ENCODE peak calls at places on chromosomes 13 and 19, in five cellular contexts. L is lower leg skin; M is CD4-positive, alpha-beta T cell; R is CD8-positive, alpha-beta T cell; X is HFFc6. D is an unnamed sample.

GRCh38 chr13:52949744-52950143 is 78.9 kb upstream of the OLFM4 start:
- DNase-seq in L (no peak), M (no peak), R (no peak), X (no peak), D (no peak)

GRCh38 chr19:18424890-18425514 is 5.8 kb downstream of the SSBP4 start:
- DNase-seq in L (no peak), M (no peak), R (no peak), X (no peak), D (no peak)

GRCh38 chr19:1883784-1884183 is 1.5 kb downstream of the ABHD17A start:
- DNase-seq in L (no peak), M (no peak), R (no peak), X (no peak), D (no peak)

GRCh38 chr19:31991984-31992655 is 353.3 kb upstream of the ZNF507 start:
- DNase-seq in L (no peak), M (no peak), R (no peak), X (no peak), D (no peak)

GRCh38 chr19:1416014-1416841 is 8.8 kb downstream of the DAZAP1 start:
- DNase-seq in L (no peak), M (no peak), R (no peak), X (no peak), D (no peak)

GRCh38 chr19:43464089-43464775 is 1.2 kb downstream of the LYPD3 start:
- DNase-seq in L (peak; percentile 85), M (no peak), R (peak; percentile 82), X (no peak), D (peak; percentile 76)

GRCh38 chr19:43105496-43105895 is 23.0 kb upstream of the PSG2 start:
- DNase-seq in L (no peak), M (no peak), R (no peak), X (peak; percentile 21), D (no peak)

GRCh38 chr13:112153846-112154245 is 86.9 kb downstream of the SOX1 start:
- DNase-seq in L (no peak), M (no peak), R (no peak), X (no peak), D (no peak)

GRCh38 chr13:111856571-111856970 is 210.4 kb upstream of the SOX1 start:
- DNase-seq in L (no peak), M (no peak), R (no peak), X (no peak), D (no peak)

GRCh38 chr13:36879218-36879938 is 40.7 kb downstream of the SMAD9 start:
- DNase-seq in L (no peak), M (no peak), R (no peak), X (no peak), D (no peak)

GRCh38 chr19:5480427-5480836 is 25.2 kb downstream of the ZNRF4 start:
- DNase-seq in L (no peak), M (peak; percentile 20), R (peak; percentile 21), X (no peak), D (no peak)

GRCh38 chr13:22102237-22102636 is 431.4 kb downstream of the FGF9 start:
- DNase-seq in L (no peak), M (no peak), R (no peak), X (no peak), D (no peak)

GRCh38 chr19:11090264-11091032 is 1.2 kb downstream of the LDLR start:
- DNase-seq in L (peak; percentile 98), M (peak; percentile 97), R (peak; percentile 98), X (peak; percentile 94), D (peak; percentile 75)
- TF ChIP-seq CTCF in L (no peak), M (no peak), R (no peak), X (peak; percentile 39), D (no peak)

GRCh38 chr19:49916839-49917733 is 11.9 kb upstream of the ATF5 start:
- DNase-seq in L (no peak), M (no peak), R (no peak), X (no peak), D (no peak)
- TF ChIP-seq CTCF in L (no peak), M (no peak), R (no peak), X (peak; percentile 43), D (peak; percentile 14)

GRCh38 chr19:29305268-29305667 is 92.3 kb upstream of the UQCRFS1 start:
- DNase-seq in L (no peak), M (no peak), R (no peak), X (no peak), D (no peak)
- TF ChIP-seq CTCF in L (no peak), M (no peak), R (no peak), X (no peak), D (no peak)

GRCh38 chr13:49436890-49437289 is 7.0 kb downstream of the CAB39L start:
- DNase-seq in L (peak; percentile 30), M (no peak), R (no peak), X (peak; percentile 60), D (no peak)
- TF ChIP-seq CTCF in L (no peak), M (no peak), R (no peak), X (peak; percentile 67), D (peak; percentile 7)

GRCh38 chr19:51410950-51411748 is 6.3 kb downstream of the SIGLEC10 start:
- DNase-seq in L (no peak), M (no peak), R (no peak), X (no peak), D (no peak)

GRCh38 chr19:51402117-51402516 is 11.7 kb upstream of the C19orf84 start:
- DNase-seq in L (no peak), M (no peak), R (no peak), X (no peak), D (no peak)

GRCh38 chr19:51407631-51408131 is 9.8 kb downstream of the SIGLEC10 start:
- DNase-seq in L (no peak), M (no peak), R (peak; percentile 42), X (peak; percentile 9), D (no peak)
- TF ChIP-seq CTCF in L (no peak), M (no peak), R (peak; percentile 45), X (peak; percentile 71), D (peak; percentile 50)

GRCh38 chr19:16722591-16722990 is 2.9 kb downstream of the NWD1 start:
- DNase-seq in L (no peak), M (no peak), R (no peak), X (no peak), D (no peak)
- TF ChIP-seq CTCF in L (no peak), M (no peak), R (no peak), X (no peak), D (no peak)

GRCh38 chr19:47226426-47227346 is 4.3 kb downstream of the BBC3 start:
- DNase-seq in L (peak; percentile 93), M (no peak), R (peak; percentile 59), X (peak; percentile 65), D (no peak)
- TF ChIP-seq CTCF in L (no peak), M (no peak), R (no peak), X (peak; percentile 22), D (no peak)